ENCODE peak calls at places on chromosomes 3 and 15, in four cellular contexts. L is HepG2, D is H1, T is GM12878. H is an unnamed sample. For H3K27me3, the result is how much of the 10 kb centered on the place peaks cover.

GRCh38 chr3:154851644-154852043 is 228.5 kb upstream of the MME start:
- DNase-seq in D (no peak), T (no peak), L (no peak), H (no peak)

GRCh38 chr3:189233225-189233858 is 61.6 kb downstream of the TPRG1 start:
- DNase-seq in L (peak), D (peak), T (no peak), H (peak)

GRCh38 chr15:90941038-90941437 is 6.0 kb downstream of the UNC45A start:
- DNase-seq in D (no peak), L (no peak), T (no peak), H (no peak)

GRCh38 chr15:49421991-49422390 is 1.1 kb upstream of the FGF7 start:
- DNase-seq in D (no peak), T (peak), L (peak), H (peak)

GRCh38 chr3:197956626-197956988 is 3.4 kb upstream of the LMLN start:
- DNase-seq in T (no peak), D (no peak), L (no peak), H (no peak)

GRCh38 chr3:194592798-194593752 is 40.1 kb downstream of the TMEM44 start:
- DNase-seq in D (no peak), L (no peak), T (no peak), H (no peak)

GRCh38 chr3:66450389-66451022 is 50.3 kb downstream of the LRIG1 start:
- DNase-seq in L (no peak), D (no peak), T (no peak), H (no peak)

GRCh38 chr3:18098960-18099587 is 326.1 kb downstream of the SATB1 start:
- DNase-seq in L (no peak), D (no peak), T (no peak), H (peak)

GRCh38 chr3:81723732-81724313 is 37.6 kb downstream of the GBE1 start:
- DNase-seq in D (no peak), L (peak), T (no peak), H (no peak)

GRCh38 chr15:29671308-29671981 is 150.8 kb downstream of the TJP1 start:
- DNase-seq in T (no peak), L (no peak), D (peak), H (no peak)

GRCh38 chr3:193831495-193832455 is 238.8 kb downstream of the OPA1 start:
- DNase-seq in L (no peak), D (no peak), T (peak), H (no peak)

GRCh38 chr15:34358367-34358766 is 8.6 kb downstream of the LPCAT4 start:
- DNase-seq in T (no peak), L (no peak), D (no peak), H (no peak)

GRCh38 chr15:88623061-88623460 is 1.9 kb downstream of the AEN start:
- DNase-seq in D (no peak), L (peak), T (no peak), H (no peak)

GRCh38 chr3:184050217-184050847 is 2.5 kb upstream of the HTR3C start:
- DNase-seq in L (no peak), T (no peak), D (no peak), H (no peak)

DNA sequence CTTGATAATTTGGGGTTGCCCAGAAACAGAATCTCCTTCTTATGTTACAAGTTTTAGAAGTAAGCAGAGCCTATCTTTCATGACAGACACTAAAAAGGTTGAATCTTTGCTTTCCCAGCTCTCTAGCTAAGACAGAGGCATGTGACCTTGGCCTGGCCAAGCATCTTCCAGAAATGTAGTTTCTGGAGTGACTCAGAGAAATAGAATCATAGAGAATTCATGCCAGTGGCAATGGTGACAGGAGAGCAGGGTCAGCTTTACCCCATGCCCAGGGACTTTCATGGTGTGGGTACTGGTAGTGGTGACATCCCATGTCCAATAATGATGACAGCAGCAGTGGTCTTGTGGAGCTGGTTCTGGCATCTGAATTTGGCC is 4.0 kb upstream of the PARP6 start:
- DNase-seq in L (no peak), D (no peak), T (no peak), H (no peak)
- TF ChIP-seq SUZ12 in L (no peak), D (no peak), T (no peak), H (no peak)

GRCh38 chr15:41491889-41492288 is 1.8 kb upstream of the ITPKA start:
- DNase-seq in T (no peak), D (no peak), L (no peak), H (no peak)
- H3K27me3 ChIP-seq in T (under half), D (half or more), L (under half), H (half or more)

GRCh38 chr15:74891469-74891868 is 1.6 kb downstream of the MPI start:
- DNase-seq in D (no peak), L (no peak), T (no peak), H (no peak)
- TF ChIP-seq SUZ12 in D (no peak), L (no peak), T (no peak), H (no peak)

DNA sequence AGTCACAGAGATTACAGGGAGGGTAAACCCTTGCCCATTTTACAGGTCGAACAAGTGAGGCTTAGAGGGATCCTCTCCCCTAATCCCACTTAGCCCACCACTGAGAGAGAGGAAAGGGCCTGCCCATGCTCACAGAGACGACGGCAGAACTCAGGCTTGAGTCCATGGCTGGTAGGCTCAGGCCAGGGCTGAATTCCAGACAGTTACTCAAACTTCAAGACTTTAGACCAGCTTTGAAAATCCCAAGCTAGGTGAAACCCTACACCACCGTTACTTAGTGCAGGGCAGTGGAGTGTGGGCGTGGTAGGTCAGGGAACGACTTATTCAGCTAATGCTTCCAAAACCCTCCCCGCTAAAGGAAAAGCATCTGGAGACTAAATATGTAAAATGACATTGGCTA is 16.4 kb downstream of the GRIP2 start:
- DNase-seq in D (no peak), T (no peak), L (no peak), H (no peak)
- H3K27me3 ChIP-seq in D (under half), T (under half), L (under half), H (under half)